ENCODE peak calls at places on chromosomes 3 and 15, in seven cellular contexts. D is choroid plexus epithelial cell, H is AG04450, U is A549, B is Peyer's patch, Z is cardiac muscle cell, F is pancreas. R is an unnamed sample.

GRCh38 chr15:96160800-96161199 is 169.7 kb upstream of the NR2F2 start:
- DNase-seq in B (no peak), D (no peak), U (no peak), H (no peak), Z (no peak), F (no peak), R (no peak)

GRCh38 chr3:132279030-132279429 is 38.2 kb upstream of the ACP3 start:
- DNase-seq in F (no peak), H (no peak), D (no peak), U (no peak), B (no peak), Z (no peak), R (no peak)

GRCh38 chr3:71258116-71258515 is 325.4 kb downstream of the FOXP1 start:
- DNase-seq in H (peak), F (no peak), D (peak), B (no peak), U (peak), Z (peak), R (peak)

GRCh38 chr3:182121424-182121823 is 409.7 kb downstream of the SOX2 start:
- DNase-seq in Z (no peak), U (no peak), H (no peak), D (no peak), F (no peak), B (no peak), R (no peak)

GRCh38 chr3:160210799-160211221 is 14.4 kb upstream of the C3orf80 start:
- DNase-seq in B (no peak), H (peak), Z (no peak), D (peak), F (no peak), U (no peak), R (peak)

GRCh38 chr3:38126121-38126892 is 10.6 kb downstream of the ACAA1 start:
- DNase-seq in F (no peak), U (no peak), D (no peak), H (no peak), B (no peak), Z (no peak), R (no peak)

GRCh38 chr3:41572092-41572491 is 372.8 kb downstream of the CTNNB1 start:
- DNase-seq in D (no peak), Z (no peak), B (no peak), U (no peak), F (no peak), H (no peak), R (no peak)

GRCh38 chr15:76267077-76267476 is 44.2 kb downstream of the ETFA start:
- DNase-seq in F (no peak), B (no peak), H (no peak), D (no peak), U (no peak), Z (peak), R (no peak)

GRCh38 chr3:10766049-10766705 is 49.9 kb upstream of the SLC6A11 start:
- DNase-seq in Z (no peak), D (no peak), H (no peak), B (no peak), U (no peak), F (no peak), R (no peak)

GRCh38 chr3:105480771-105481170 is 114.1 kb downstream of the ALCAM start:
- DNase-seq in D (no peak), Z (no peak), H (no peak), B (no peak), F (no peak), U (no peak), R (no peak)

GRCh38 chr15:33654859-33655258 is 313.4 kb upstream of the CHRM5 start:
- DNase-seq in U (no peak), Z (no peak), D (no peak), F (no peak), H (no peak), B (no peak), R (peak)

GRCh38 chr15:50943623-50944022 is 35.1 kb downstream of the AP4E1 start:
- DNase-seq in F (no peak), H (no peak), Z (no peak), D (peak), B (no peak), U (no peak), R (peak)

GRCh38 chr3:125051715-125052581 is 3.8 kb downstream of the HEG1 start:
- DNase-seq in Z (peak), B (peak), U (no peak), F (no peak), H (no peak), D (peak), R (peak)

GRCh38 chr15:71629147-71629760 is 181.1 kb upstream of the NR2E3 start:
- DNase-seq in H (no peak), D (no peak), B (no peak), U (no peak), Z (peak), F (no peak), R (no peak)

GRCh38 chr3:177236704-177237103 is 39.4 kb upstream of the TBL1XR1 start:
- DNase-seq in Z (no peak), B (no peak), F (no peak), D (no peak), H (no peak), U (no peak), R (peak)

DNA sequence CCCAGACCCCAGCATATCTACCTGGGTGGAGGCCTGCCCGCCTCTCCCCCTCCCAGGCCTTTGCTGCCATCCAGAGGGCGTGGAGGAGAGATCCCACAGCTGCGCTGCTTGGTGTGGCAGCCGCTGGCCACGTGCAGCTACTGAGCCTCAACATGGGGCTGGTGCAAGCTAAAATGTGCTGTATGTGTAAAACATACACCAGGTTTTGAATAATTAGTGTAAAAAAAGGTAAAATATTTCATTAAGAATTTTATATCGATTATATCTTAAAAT is 95.8 kb downstream of the SEC22A start:
- DNase-seq in B (no peak), U (no peak), H (no peak), F (no peak), D (no peak), Z (no peak), R (no peak)
- TF ChIP-seq CTCF in B (no peak), U (no peak), H (no peak), F (no peak), D (no peak), Z (no peak), R (no peak)

GRCh38 chr15:80405554-80405850 is 1.3 kb downstream of the ARNT2 start:
- DNase-seq in D (no peak), F (no peak), B (no peak), H (no peak), Z (no peak), U (no peak), R (no peak)
- H3K4me3 ChIP-seq in D (no peak), F (no peak), B (no peak), H (peak), Z (no peak), U (no peak), R (no peak)

GRCh38 chr3:134366221-134366927 is 7.9 kb downstream of the AMOTL2 start:
- DNase-seq in D (no peak), H (no peak), B (no peak), Z (no peak), U (no peak), F (no peak), R (no peak)

GRCh38 chr3:134366928-134367352 is 7.3 kb downstream of the AMOTL2 start:
- DNase-seq in H (no peak), F (peak), Z (no peak), D (peak), B (no peak), U (no peak), R (no peak)

GRCh38 chr3:134368751-134369105 is 5.5 kb downstream of the AMOTL2 start:
- DNase-seq in B (no peak), U (no peak), F (no peak), D (no peak), H (no peak), Z (no peak), R (no peak)

GRCh38 chr3:134367869-134368750 is 6.1 kb downstream of the AMOTL2 start:
- DNase-seq in U (no peak), F (no peak), B (no peak), D (no peak), H (no peak), Z (no peak), R (no peak)

DNA sequence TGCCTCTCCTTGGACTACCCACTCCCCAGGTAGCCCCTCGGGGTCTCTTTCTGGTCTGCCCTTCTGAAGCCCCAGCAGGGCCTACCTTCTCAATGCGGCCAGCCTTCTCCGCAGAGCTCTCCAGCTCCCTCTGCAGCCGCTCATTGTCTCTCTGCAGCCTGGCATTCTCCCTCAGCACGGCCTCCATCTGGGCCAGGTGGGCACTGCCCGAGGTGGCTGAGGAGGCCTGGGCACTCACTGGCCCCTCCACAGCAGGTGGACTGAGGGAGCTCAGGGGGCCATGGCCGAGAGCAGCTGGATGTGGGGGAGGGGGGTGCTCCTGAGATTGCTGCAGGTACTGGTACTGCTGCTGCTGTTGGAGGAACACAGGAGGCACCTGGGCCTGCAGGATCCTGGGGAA is 6.8 kb downstream of the AMOTL2 start:
- DNase-seq in H (no peak), B (no peak), D (peak), U (no peak), Z (no peak), F (peak), R (no peak)
- TF ChIP-seq CTCF in H (no peak), B (no peak), D (peak), U (no peak), Z (no peak), F (no peak), R (no peak)

DNA sequence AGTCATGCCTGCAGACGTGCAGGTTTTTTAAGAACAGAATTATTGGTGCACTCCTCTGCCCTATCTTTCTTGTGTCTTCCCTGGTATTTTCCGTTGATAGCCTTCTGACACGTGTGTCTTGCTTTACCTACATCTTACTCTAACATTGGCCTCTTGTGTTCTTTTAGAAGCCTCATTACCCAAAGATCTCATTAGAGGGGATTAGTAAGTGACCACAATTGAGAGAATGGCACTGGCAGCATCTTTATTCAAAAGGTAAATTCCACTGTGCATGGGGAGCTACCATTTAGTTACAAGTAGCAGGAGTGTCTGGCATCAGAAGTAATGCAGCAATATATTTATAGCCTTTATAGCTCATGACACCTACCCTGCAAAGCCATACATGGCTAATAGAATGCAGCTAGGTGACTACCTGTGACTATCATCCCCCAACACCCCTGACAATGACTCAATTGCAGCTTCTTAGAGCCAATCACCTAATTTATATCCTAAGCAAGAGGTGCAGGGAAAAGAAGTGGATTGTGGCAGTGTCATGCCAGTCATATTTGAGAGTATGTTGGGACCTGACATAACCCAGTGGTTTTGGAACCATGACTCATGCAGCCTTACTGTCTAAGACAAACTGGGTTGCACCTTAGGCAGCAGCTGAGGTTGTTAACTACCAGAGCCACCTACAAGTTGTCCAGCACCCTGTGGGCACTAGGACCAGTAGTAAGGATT is 164.8 kb downstream of the GRM7 start:
- DNase-seq in F (no peak), Z (no peak), U (no peak), H (no peak), D (no peak), B (no peak), R (peak)
- H3K4me3 ChIP-seq in F (no peak), Z (no peak), U (no peak), H (no peak), D (no peak), B (no peak), R (no peak)

GRCh38 chr3:150583028-150583427 is 20.1 kb upstream of the SELENOT start:
- DNase-seq in D (no peak), H (no peak), Z (no peak), B (no peak), F (no peak), U (no peak), R (no peak)

GRCh38 chr3:150581174-150581573 is 21.9 kb upstream of the SELENOT start:
- DNase-seq in U (no peak), H (no peak), Z (no peak), D (no peak), B (no peak), F (no peak), R (no peak)

GRCh38 chr3:150582620-150583019 is 20.5 kb upstream of the SELENOT start:
- DNase-seq in H (no peak), Z (no peak), U (no peak), D (no peak), B (no peak), F (no peak), R (no peak)

DNA sequence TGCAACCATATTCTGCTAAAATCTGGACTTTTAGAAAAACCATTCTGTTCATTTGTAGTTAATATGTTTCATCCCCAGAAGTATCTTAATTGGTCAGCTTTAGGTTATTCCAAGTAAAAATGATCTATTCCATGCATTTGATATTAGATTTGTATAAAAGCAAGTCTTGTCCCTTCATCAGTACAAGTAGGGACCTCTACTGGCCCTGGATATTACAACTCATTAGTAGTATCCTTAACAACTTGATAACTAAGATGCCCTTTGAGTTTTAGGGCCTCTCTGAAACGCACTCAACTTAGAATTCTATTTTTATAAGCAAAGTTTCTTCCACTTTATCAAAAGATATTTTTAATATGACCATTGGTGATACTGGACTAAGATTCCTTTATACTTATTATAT is 25.3 kb upstream of the SELENOT start:
- DNase-seq in B (no peak), Z (no peak), D (peak), F (no peak), U (no peak), H (no peak), R (peak)
- TF ChIP-seq CTCF in B (no peak), Z (no peak), D (no peak), F (no peak), U (no peak), H (no peak), R (peak)

GRCh38 chr3:172562881-172563835 is 39.9 kb upstream of the TNFSF10 start:
- DNase-seq in H (peak), U (no peak), D (peak), Z (no peak), B (no peak), F (no peak), R (peak)
- H3K4me3 ChIP-seq in H (no peak), U (peak), D (peak), Z (no peak), B (no peak), F (no peak), R (no peak)

GRCh38 chr3:61251174-61251972 is at the start of gene FHIT:
- DNase-seq in B (peak), Z (peak), F (peak), D (peak), U (peak), H (peak), R (peak)
- TF ChIP-seq CTCF in B (no peak), Z (no peak), F (no peak), D (no peak), U (no peak), H (no peak), R (no peak)

DNA sequence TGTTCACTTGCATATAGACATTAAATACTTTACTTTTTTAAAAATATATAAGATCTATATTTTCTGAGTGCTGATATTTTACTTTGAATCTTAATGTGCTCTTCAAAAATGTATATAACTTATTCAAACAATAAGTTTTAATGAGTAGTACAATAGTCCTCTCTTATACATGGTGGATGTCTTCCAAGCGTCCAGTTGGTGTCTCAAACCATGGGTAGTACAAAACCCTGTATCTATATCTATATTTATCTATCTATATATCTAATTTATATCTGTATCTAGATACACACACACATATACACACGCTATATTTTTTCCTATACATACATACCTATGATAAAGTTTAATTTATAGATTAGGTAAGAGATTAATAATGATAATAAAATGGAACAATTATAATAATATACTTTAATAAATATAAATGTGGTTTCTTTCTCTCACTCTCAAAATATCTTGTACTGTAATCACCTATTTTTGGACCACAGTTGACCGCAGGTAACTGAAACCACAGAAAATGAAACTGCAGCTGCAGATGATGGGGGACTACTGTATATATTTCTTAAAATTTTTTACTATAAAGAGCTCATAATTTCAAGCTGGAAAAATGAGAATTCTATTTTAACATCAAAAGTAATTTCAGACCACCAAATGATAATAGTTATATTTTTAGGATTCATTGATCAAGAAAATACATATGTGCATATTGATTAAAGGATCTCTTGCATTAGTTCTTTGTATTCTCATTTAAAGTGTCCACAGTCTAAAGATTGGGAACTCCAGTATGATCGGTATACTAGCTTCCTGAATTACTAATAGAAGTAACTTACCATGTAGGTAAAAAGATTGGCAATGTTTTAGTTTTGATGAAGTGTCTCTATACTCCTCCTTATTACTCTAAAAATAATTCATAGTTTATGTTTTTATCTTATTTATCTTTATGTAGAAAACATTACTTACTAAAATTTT is 215.1 kb upstream of the MLF1 start:
- DNase-seq in F (no peak), H (no peak), U (no peak), Z (no peak), B (no peak), D (no peak), R (no peak)
- H3K4me3 ChIP-seq in F (no peak), H (no peak), U (no peak), Z (no peak), B (no peak), D (no peak), R (no peak)

GRCh38 chr3:39541917-39542329 is 74.4 kb downstream of the MOBP start:
- DNase-seq in B (no peak), H (no peak), Z (peak), U (peak), D (peak), F (no peak), R (peak)
- TF ChIP-seq CTCF in B (peak), H (peak), Z (peak), U (peak), D (peak), F (peak), R (peak)

GRCh38 chr3:158097571-158098553 is 8.4 kb downstream of the SHOX2 start:
- DNase-seq in U (peak), D (peak), B (peak), F (peak), H (no peak), Z (peak), R (peak)

GRCh38 chr3:158098834-158099424 is 7.3 kb downstream of the SHOX2 start:
- DNase-seq in Z (no peak), D (no peak), B (no peak), H (no peak), U (no peak), F (no peak), R (no peak)

GRCh38 chr3:158094917-158095301 is 11.3 kb downstream of the SHOX2 start:
- DNase-seq in B (no peak), H (no peak), U (no peak), Z (no peak), F (peak), D (no peak), R (no peak)

GRCh38 chr3:158095302-158095997 is 10.8 kb downstream of the SHOX2 start:
- DNase-seq in H (no peak), F (no peak), U (no peak), D (no peak), B (no peak), Z (no peak), R (no peak)

GRCh38 chr3:158097141-158097540 is 9.1 kb downstream of the SHOX2 start:
- DNase-seq in U (no peak), B (no peak), H (no peak), F (no peak), D (no peak), Z (no peak), R (no peak)
- H3K4me3 ChIP-seq in U (peak), B (no peak), H (no peak), F (peak), D (no peak), Z (peak), R (no peak)